ENCODE peak calls at places on chromosomes 1 and 21, in five cellular contexts. P is tibial nerve, O is stomach, H is fibroblast of pulmonary artery, Z is fibroblast of the aortic adventitia. C is an unnamed sample.
A peak's percentile ranks its signal among the peaks of the same experiment; 100 is the strongest.

GRCh38 chr1:248821101-248821500 is 4.6 kb downstream of the SH3BP5L start:
- DNase-seq in H (peak; percentile 64), Z (peak; percentile 76), O (no peak), P (no peak), C (peak; percentile 15)

GRCh38 chr1:932776-933602 is 9.3 kb downstream of the SAMD11 start:
- DNase-seq in O (peak; percentile 90), H (no peak), P (no peak), Z (no peak), C (no peak)

GRCh38 chr1:187300093-187300492 is 471.3 kb downstream of the PLA2G4A start:
- DNase-seq in H (no peak), O (no peak), Z (no peak), P (no peak), C (no peak)

GRCh38 chr1:40756523-40756922 is 27.1 kb upstream of the KCNQ4 start:
- DNase-seq in Z (no peak), P (no peak), O (no peak), H (no peak), C (no peak)

GRCh38 chr1:183097438-183098051 is 74.3 kb downstream of the LAMC1 start:
- DNase-seq in P (no peak), Z (peak; percentile 70), H (peak; percentile 91), O (no peak), C (peak; percentile 93)

GRCh38 chr21:39934895-39935294 is 67.7 kb downstream of the PCP4 start:
- DNase-seq in Z (no peak), O (no peak), P (no peak), H (no peak), C (no peak)

GRCh38 chr1:161784963-161785362 is 18.8 kb downstream of the ATF6 start:
- DNase-seq in H (no peak), P (no peak), Z (no peak), O (no peak), C (no peak)

GRCh38 chr1:9451086-9451485 is 88.2 kb upstream of the SLC25A33 start:
- DNase-seq in H (no peak), P (no peak), O (no peak), Z (no peak), C (no peak)

GRCh38 chr1:99005142-99005491 is 456 bp upstream of the PLPPR5 start:
- DNase-seq in O (no peak), Z (no peak), P (no peak), H (no peak), C (no peak)

GRCh38 chr1:114558548-114558947 is 22.9 kb downstream of the BCAS2 start:
- DNase-seq in O (no peak), P (no peak), Z (peak; percentile 23), H (peak; percentile 28), C (peak; percentile 6)

GRCh38 chr1:202807367-202807925 is 775 bp downstream of the KDM5B start:
- DNase-seq in H (no peak), P (no peak), Z (peak; percentile 17), O (no peak), C (peak; percentile 49)

GRCh38 chr1:234598974-234599616 is 10.9 kb downstream of the IRF2BP2 start:
- DNase-seq in H (peak; percentile 73), P (peak; percentile 73), O (peak; percentile 36), Z (peak; percentile 57), C (no peak)

GRCh38 chr1:59452026-59452425 is 155.1 kb downstream of the FGGY start:
- DNase-seq in O (no peak), Z (no peak), H (no peak), P (no peak), C (no peak)

GRCh38 chr1:229192851-229193250 is 78.1 kb upstream of the RAB4A start:
- DNase-seq in Z (no peak), O (no peak), H (no peak), P (no peak), C (no peak)

GRCh38 chr1:199163277-199164069 is 524.6 kb downstream of the PTPRC start:
- DNase-seq in H (no peak), O (no peak), P (no peak), Z (no peak), C (peak; percentile 83)

GRCh38 chr21:43717967-43718871 is 710 bp upstream of the PDXK start:
- DNase-seq in H (no peak), O (no peak), Z (no peak), P (no peak), C (no peak)

GRCh38 chr21:43718872-43719747 is at the start of gene PDXK:
- DNase-seq in H (peak; percentile 78), P (peak; percentile 71), O (peak; percentile 92), Z (peak; percentile 69), C (peak; percentile 88)

GRCh38 chr21:43720539-43721224 is 1.8 kb downstream of the PDXK start:
- DNase-seq in O (no peak), H (no peak), Z (no peak), P (no peak), C (no peak)

GRCh38 chr21:43721225-43721605 is 2.3 kb downstream of the PDXK start:
- DNase-seq in Z (peak; percentile 61), O (peak; percentile 53), H (no peak), P (no peak), C (no peak)

GRCh38 chr21:43719748-43720538 is 1.0 kb downstream of the PDXK start:
- DNase-seq in P (no peak), O (peak; percentile 39), Z (no peak), H (no peak), C (no peak)
- H3K4me3 ChIP-seq in P (peak overlapping the region; percentile 87), O (peak overlapping the region; percentile 96), Z (peak overlapping the region; percentile 93), H (peak overlapping the region; percentile 87), C (peak overlapping the region; percentile 95)

GRCh38 chr1:91621907-91622306 is 121.3 kb downstream of the CDC7 start:
- DNase-seq in P (no peak), Z (peak; percentile 63), O (no peak), H (peak; percentile 80), C (no peak)

GRCh38 chr1:91619881-91620280 is 119.2 kb downstream of the CDC7 start:
- DNase-seq in H (no peak), Z (peak; percentile 23), O (no peak), P (no peak), C (no peak)

GRCh38 chr1:91621360-91621759 is 120.7 kb downstream of the CDC7 start:
- DNase-seq in Z (no peak), H (no peak), P (no peak), O (no peak), C (no peak)

GRCh38 chr1:91613594-91613993 is 112.9 kb downstream of the CDC7 start:
- DNase-seq in O (no peak), H (no peak), P (no peak), Z (peak; percentile 25), C (no peak)

GRCh38 chr1:91617242-91617837 is 116.7 kb downstream of the CDC7 start:
- DNase-seq in Z (no peak), O (no peak), P (peak; percentile 59), H (no peak), C (no peak)
- TF ChIP-seq CTCF in Z (no peak), O (no peak), P (no peak), H (no peak), C (no peak)

GRCh38 chr21:44932366-44933181 is 7.3 kb upstream of the SLX9 start:
- DNase-seq in P (no peak), H (no peak), Z (no peak), O (no peak), C (no peak)
- H3K4me3 ChIP-seq in P (peak overlapping the region; percentile 22), H (peak overlapping the region; percentile 22), Z (peak overlapping the region; percentile 48), O (peak overlapping the region; percentile 48), C (peak overlapping the region; percentile 46)

GRCh38 chr1:158147396-158148353 is 33.0 kb upstream of the CD1D start:
- DNase-seq in Z (no peak), P (no peak), H (no peak), O (no peak), C (no peak)
- TF ChIP-seq CTCF in Z (no peak), P (no peak), H (no peak), O (no peak), C (no peak)

GRCh38 chr1:206683313-206683712 is 1.4 kb upstream of the MAPKAPK2 start:
- DNase-seq in H (no peak), O (no peak), Z (no peak), P (no peak), C (no peak)

GRCh38 chr1:206684003-206684402 is 702 bp upstream of the MAPKAPK2 start:
- DNase-seq in H (no peak), O (no peak), P (no peak), Z (no peak), C (no peak)

GRCh38 chr1:206680279-206680678 is 4.4 kb upstream of the MAPKAPK2 start:
- DNase-seq in O (no peak), Z (no peak), H (no peak), P (no peak), C (no peak)

GRCh38 chr1:206681359-206681758 is 3.3 kb upstream of the MAPKAPK2 start:
- DNase-seq in O (no peak), H (no peak), Z (no peak), P (no peak), C (no peak)

GRCh38 chr1:206682111-206682510 is 2.6 kb upstream of the MAPKAPK2 start:
- DNase-seq in H (no peak), O (no peak), Z (no peak), P (no peak), C (peak; percentile 45)
- H3K4me3 ChIP-seq in H (no peak overlapping the region), O (no peak overlapping the region), Z (no peak overlapping the region), P (no peak overlapping the region), C (no peak overlapping the region)

DNA sequence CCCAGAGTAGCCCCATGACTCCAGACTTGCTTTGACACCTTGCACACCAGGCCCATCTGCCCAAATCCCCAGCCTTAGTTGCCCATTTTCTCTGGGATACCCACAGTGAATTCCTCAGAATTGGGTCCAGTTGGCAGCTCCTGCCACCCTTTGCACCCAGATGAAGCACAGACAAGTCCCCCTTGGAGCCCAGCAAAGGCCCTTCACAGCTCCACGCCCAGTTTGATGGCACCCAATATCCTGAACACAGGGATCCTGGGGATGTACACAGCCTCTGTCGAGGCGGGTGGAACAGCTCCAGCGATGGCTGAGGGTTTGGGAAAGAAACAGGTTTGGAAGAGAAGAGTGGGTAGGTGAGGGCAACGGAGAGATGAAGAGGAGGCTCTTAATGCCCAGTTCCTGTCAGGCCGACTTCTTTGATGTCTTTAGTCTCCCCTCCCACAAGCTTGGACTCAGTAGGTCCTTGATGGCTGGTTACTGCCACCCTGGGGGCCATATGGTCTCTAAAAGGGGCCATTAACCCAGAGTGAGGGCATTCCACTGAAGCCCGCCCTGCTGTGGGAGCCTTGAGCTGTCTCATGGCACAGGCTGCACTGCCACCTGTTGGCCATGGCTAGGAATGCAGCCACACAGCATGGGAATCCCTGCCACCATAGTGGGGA is 21.7 kb downstream of the TMEM53 start:
- DNase-seq in O (peak; percentile 83), Z (peak; percentile 61), H (peak; percentile 71), P (peak; percentile 87), C (peak; percentile 59)
- TF ChIP-seq CTCF in O (peak; percentile 86), Z (peak; percentile 99), H (peak; percentile 96), P (peak; percentile 90), C (peak; percentile 97)

DNA sequence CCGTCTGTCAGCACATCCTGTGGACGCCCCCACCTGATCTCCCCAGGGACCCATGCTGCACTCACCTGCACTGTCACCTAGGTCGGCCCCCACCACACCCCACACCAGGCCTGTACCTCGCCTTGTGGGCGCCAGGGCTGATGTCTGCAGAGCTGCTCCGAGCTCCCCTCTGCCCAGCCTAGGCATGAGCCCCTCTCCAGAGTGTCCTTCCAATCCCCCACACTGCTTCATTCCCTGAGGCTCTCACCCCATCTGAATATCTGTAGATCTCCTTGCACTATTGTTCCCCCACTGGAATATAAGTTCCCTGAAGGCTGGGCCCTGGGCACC is 12.2 kb downstream of the UMODL1 start:
- DNase-seq in O (no peak), P (no peak), Z (no peak), H (no peak), C (no peak)
- H3K4me3 ChIP-seq in O (no peak overlapping the region), P (no peak overlapping the region), Z (no peak overlapping the region), H (no peak overlapping the region), C (no peak overlapping the region)